ENCODE peak calls at places on chromosome 10, in four cellular contexts. P is HepG2, C is WTC11, Q is K562. T is an unnamed sample.

GRCh38 chr10:121553455-121553854 is 44.8 kb downstream of the FGFR2 start:
- DNase-seq in P (peak; percentile 28), C (no peak), Q (no peak), T (no peak)

GRCh38 chr10:113073549-113074189 is 123.6 kb downstream of the TCF7L2 start:
- DNase-seq in P (peak; percentile 91), C (peak; percentile 26), Q (peak; percentile 36), T (peak; percentile 62)

GRCh38 chr10:113967096-113967495 is 76.6 kb upstream of the ADRB1 start:
- DNase-seq in P (no peak), C (no peak), Q (no peak), T (no peak)

GRCh38 chr10:61588770-61589211 is 73.9 kb upstream of the CABCOCO1 start:
- DNase-seq in P (no peak), C (no peak), Q (no peak), T (no peak)

GRCh38 chr10:79347894-79348639 is 798 bp downstream of the PPIF start:
- DNase-seq in P (peak; percentile 45), C (peak; percentile 46), Q (peak; percentile 89), T (peak; percentile 44)

GRCh38 chr10:17454181-17454800 is at the start of gene ST8SIA6:
- DNase-seq in P (no peak), C (peak; percentile 66), Q (peak; percentile 70), T (peak; percentile 66)

GRCh38 chr10:32004161-32004591 is 52.0 kb downstream of the KIF5B start:
- DNase-seq in P (peak; percentile 16), C (peak; percentile 37), Q (no peak), T (no peak)

GRCh38 chr10:24315211-24315610 is 106.3 kb downstream of the KIAA1217 start:
- DNase-seq in P (no peak), C (no peak), Q (no peak), T (no peak)

GRCh38 chr10:34171957-34172527 is 643.1 kb downstream of the PARD3 start:
- DNase-seq in P (no peak), C (no peak), Q (no peak), T (no peak)

GRCh38 chr10:98172073-98172472 is 37.6 kb downstream of the R3HCC1L start:
- DNase-seq in P (no peak), C (no peak), Q (no peak), T (no peak)

DNA sequence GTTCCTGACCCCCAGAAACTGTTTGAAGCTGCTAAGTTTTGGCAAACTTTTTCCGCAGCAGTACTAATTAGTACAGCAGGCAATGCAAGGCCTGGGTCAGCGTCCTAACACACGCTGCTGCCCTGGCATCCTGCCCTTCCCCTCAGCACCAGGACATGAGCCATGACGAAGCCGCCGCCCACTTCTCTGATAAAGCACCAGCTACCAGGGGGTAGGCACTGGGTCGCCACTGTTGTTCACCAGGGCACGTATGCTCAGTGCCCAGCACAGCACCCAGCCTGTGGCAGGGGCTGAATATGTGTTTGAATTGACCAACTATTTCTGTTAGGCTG is 59.5 kb downstream of the CHST15 start:
- DNase-seq in P (no peak), C (no peak), Q (no peak), T (no peak)
- TF ChIP-seq ELF4 in P (no peak), C (no peak), Q (no peak), T (no peak)

GRCh38 chr10:124256151-124256550 is 162.6 kb downstream of the OAT start:
- DNase-seq in P (no peak), C (no peak), Q (no peak), T (no peak)
- TF ChIP-seq ELF4 in P (no peak), C (no peak), Q (no peak), T (no peak)

DNA sequence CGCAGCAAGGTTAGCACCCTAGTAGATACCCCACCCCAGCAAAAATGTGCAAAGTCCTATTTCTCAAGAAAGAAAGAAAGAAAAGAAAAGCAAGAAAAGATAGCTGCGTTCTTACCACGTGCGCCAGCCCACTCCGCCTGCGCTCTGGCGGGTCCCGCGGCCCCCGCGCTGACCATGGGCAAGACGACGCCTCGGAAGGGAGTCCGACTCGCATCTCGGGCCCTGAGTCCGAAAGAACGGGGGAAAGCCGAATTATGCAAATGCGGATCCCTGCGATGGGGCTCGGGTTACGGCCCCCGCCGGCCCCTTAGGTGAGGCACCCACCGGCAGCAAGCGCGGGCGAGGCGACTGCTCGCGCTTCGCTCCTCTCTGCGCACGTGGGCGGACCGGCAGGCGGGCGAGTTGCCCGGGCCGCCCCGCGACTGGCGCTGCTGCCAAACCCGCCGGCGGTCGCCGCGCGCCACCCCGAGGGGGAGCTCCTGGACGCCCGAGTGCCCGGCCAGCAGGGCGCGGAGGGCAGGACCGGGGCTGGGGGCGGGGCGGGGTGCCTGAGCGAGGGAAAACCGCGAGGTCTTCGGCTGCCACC is 2.4 kb upstream of the EGR2 start:
- DNase-seq in P (no peak), C (peak; percentile 73), Q (peak; percentile 27), T (peak; percentile 36)
- TF ChIP-seq ELF4 in P (no peak), C (peak; percentile 96), Q (no peak), T (no peak)

GRCh38 chr10:48247680-48248079 is 26.8 kb downstream of the FRMPD2 start:
- DNase-seq in P (no peak), C (no peak), Q (no peak), T (no peak)
- TF ChIP-seq ELF4 in P (no peak), C (no peak), Q (no peak), T (no peak)

DNA sequence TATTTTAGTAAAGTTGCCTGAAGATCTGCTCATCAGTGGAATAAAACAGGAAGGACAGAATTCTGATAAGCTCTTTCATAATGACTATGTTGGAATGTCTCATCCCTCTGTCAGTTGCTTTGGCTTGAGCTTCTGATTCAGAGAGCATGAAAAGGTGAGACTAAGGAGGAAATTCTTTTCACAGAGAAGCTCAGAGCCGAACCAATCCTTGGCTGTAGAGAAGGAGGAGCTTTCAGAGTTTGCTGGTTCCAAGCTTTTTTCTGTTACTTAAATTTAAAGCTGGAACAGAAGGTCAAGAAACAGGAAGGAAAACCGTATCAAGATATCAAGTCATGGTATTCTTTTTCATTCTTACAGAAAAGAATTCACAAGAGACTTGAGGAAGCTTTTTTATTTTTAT is 24.0 kb downstream of the GSTO2 start:
- DNase-seq in P (no peak), C (no peak), Q (no peak), T (no peak)
- TF ChIP-seq ELF4 in P (no peak), C (no peak), Q (no peak), T (no peak)

GRCh38 chr10:83122336-83122735 is 1017.0 kb upstream of the GHITM start:
- DNase-seq in P (no peak), C (no peak), Q (no peak), T (no peak)

GRCh38 chr10:83127942-83128575 is 1011.2 kb upstream of the GHITM start:
- DNase-seq in P (no peak), C (no peak), Q (no peak), T (no peak)
- TF ChIP-seq ELF4 in P (no peak), C (no peak), Q (no peak), T (no peak)

GRCh38 chr10:905503-905902 is 26.0 kb downstream of the LARP4B start:
- DNase-seq in P (no peak), C (no peak), Q (peak; percentile 28), T (no peak)

GRCh38 chr10:905972-906371 is 25.5 kb downstream of the LARP4B start:
- DNase-seq in P (no peak), C (no peak), Q (no peak), T (no peak)

GRCh38 chr10:904403-904802 is 27.1 kb downstream of the LARP4B start:
- DNase-seq in P (no peak), C (no peak), Q (no peak), T (no peak)

DNA sequence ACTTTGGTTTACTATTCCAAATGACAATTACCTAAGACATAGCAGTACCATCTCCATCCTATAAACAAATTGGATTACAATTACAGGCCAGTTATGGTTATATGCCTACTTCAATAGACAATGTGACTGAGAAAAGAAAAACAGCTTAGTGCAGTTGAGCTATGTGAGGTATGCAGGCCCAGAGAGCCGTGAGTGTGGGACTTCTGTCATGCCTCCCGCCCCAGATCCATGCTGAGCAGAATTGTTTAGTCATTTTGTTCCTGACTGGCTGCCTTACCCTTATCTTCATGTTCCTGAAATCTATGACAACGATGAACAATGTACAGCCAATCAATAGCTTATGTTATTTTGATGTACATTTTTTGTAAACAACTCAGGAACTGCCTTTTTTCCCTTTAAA is 21.7 kb downstream of the LARP4B start:
- DNase-seq in P (no peak), C (no peak), Q (no peak), T (no peak)
- TF ChIP-seq ELF4 in P (no peak), C (no peak), Q (no peak), T (no peak)

T was measured in HEK293T.